ENCODE peak calls at places on chromosome 13, in five cellular contexts. One of them, this sample, is unnamed.

GRCh38 chr13:47798906-47799305 is 202.2 kb downstream of the SUCLA2 start:
- DNase-seq in iris pigment epithelial cell: peak
- DNase-seq in A549: no peak
- DNase-seq in H4: no peak
- DNase-seq in M059J: peak
- DNase-seq in this sample: peak

GRCh38 chr13:27988520-27988919 is at the start of gene URAD:
- DNase-seq in M059J: no peak
- DNase-seq in iris pigment epithelial cell: peak
- DNase-seq in A549: no peak
- DNase-seq in H4: no peak
- DNase-seq in this sample: no peak

GRCh38 chr13:113533441-113533840 is 42.9 kb upstream of the DCUN1D2 start:
- DNase-seq in iris pigment epithelial cell: no peak
- DNase-seq in H4: no peak
- DNase-seq in A549: no peak
- DNase-seq in M059J: no peak
- DNase-seq in this sample: peak

GRCh38 chr13:60155978-60156377 is 7.8 kb downstream of the DIAPH3 start:
- DNase-seq in A549: no peak
- DNase-seq in M059J: no peak
- DNase-seq in iris pigment epithelial cell: no peak
- DNase-seq in H4: no peak
- DNase-seq in this sample: no peak

GRCh38 chr13:80337011-80337688 is 3.8 kb downstream of the SPRY2 start:
- DNase-seq in iris pigment epithelial cell: no peak
- DNase-seq in M059J: no peak
- DNase-seq in H4: no peak
- DNase-seq in A549: no peak
- DNase-seq in this sample: peak

GRCh38 chr13:39370554-39370953 is 232.4 kb downstream of the LHFPL6 start:
- DNase-seq in M059J: no peak
- DNase-seq in H4: no peak
- DNase-seq in iris pigment epithelial cell: no peak
- DNase-seq in A549: no peak
- DNase-seq in this sample: no peak

GRCh38 chr13:110336681-110337080 is 29.6 kb downstream of the COL4A2 start:
- DNase-seq in A549: no peak
- DNase-seq in H4: no peak
- DNase-seq in M059J: peak
- DNase-seq in iris pigment epithelial cell: no peak
- DNase-seq in this sample: no peak

GRCh38 chr13:45339867-45340266 is 1.1 kb downstream of the TPT1 start:
- DNase-seq in iris pigment epithelial cell: no peak
- DNase-seq in H4: no peak
- DNase-seq in M059J: no peak
- DNase-seq in A549: no peak
- DNase-seq in this sample: no peak

GRCh38 chr13:92591117-92591516 is 635.5 kb upstream of the GPC6 start:
- DNase-seq in M059J: no peak
- DNase-seq in iris pigment epithelial cell: no peak
- DNase-seq in H4: no peak
- DNase-seq in A549: no peak
- DNase-seq in this sample: no peak

GRCh38 chr13:45361596-45362206 is 20.7 kb upstream of the TPT1 start:
- DNase-seq in iris pigment epithelial cell: peak
- DNase-seq in H4: peak
- DNase-seq in M059J: peak
- DNase-seq in A549: peak
- DNase-seq in this sample: peak